ENCODE peak calls at places on chromosomes 4 and X, in five cellular contexts. P, E, Q, I and V are unnamed samples.

GRCh38 chrX:638482-639131 is 8.0 kb downstream of the SHOX start:
- DNase-seq in P (no peak), E (no peak), Q (no peak), I (no peak), V (no peak)

GRCh38 chr4:97664741-97665140 is 478.5 kb downstream of the STPG2 start:
- DNase-seq in P (no peak), E (no peak), Q (no peak), I (no peak), V (no peak)

GRCh38 chr4:100189820-100190642 is at the start of gene DDIT4L:
- DNase-seq in P (peak; percentile 19), E (no peak), Q (no peak), I (peak; percentile 21), V (no peak)

GRCh38 chr4:74933562-74934015 is 673 bp downstream of the PARM1 start:
- DNase-seq in P (no peak), E (no peak), Q (no peak), I (no peak), V (no peak)

GRCh38 chr4:148053298-148054003 is 321.6 kb downstream of the ARHGAP10 start:
- DNase-seq in P (no peak), E (no peak), Q (no peak), I (no peak), V (no peak)

GRCh38 chrX:67693928-67694327 is 150.1 kb downstream of the AR start:
- DNase-seq in P (no peak), E (no peak), Q (no peak), I (no peak), V (no peak)

GRCh38 chr4:99610605-99611172 is 36.1 kb downstream of the MTTP start:
- DNase-seq in P (no peak), E (no peak), Q (no peak), I (no peak), V (no peak)

GRCh38 chr4:99945718-99946345 is 586 bp downstream of the DNAJB14 start:
- DNase-seq in P (no peak), E (no peak), Q (peak; percentile 25), I (no peak), V (no peak)

GRCh38 chr4:169968999-169969398 is 57.2 kb downstream of the MFAP3L start:
- DNase-seq in P (peak; percentile 20), E (no peak), Q (no peak), I (no peak), V (peak; percentile 10)

GRCh38 chr4:30757357-30757756 is 37.2 kb downstream of the PCDH7 start:
- DNase-seq in P (no peak), E (peak; percentile 68), Q (peak; percentile 54), I (no peak), V (no peak)

GRCh38 chrX:39309721-39310152 is 508.5 kb downstream of the MID1IP1 start:
- DNase-seq in P (no peak), E (no peak), Q (peak; percentile 21), I (peak; percentile 66), V (no peak)

GRCh38 chr4:1410491-1411325 is 4.5 kb upstream of the NKX1-1 start:
- DNase-seq in P (no peak), E (no peak), Q (peak; percentile 36), I (peak; percentile 73), V (no peak)

GRCh38 chrX:144566592-144566991 is 680.7 kb upstream of the SPANXN1 start:
- DNase-seq in P (no peak), E (no peak), Q (no peak), I (no peak), V (no peak)

GRCh38 chr4:89125901-89126435 is 14.6 kb downstream of the TIGD2 start:
- DNase-seq in P (no peak), E (no peak), Q (no peak), I (no peak), V (no peak)

GRCh38 chr4:1777822-1778641 is 15.1 kb upstream of the FGFR3 start:
- DNase-seq in P (peak; percentile 75), E (no peak), Q (peak; percentile 41), I (no peak), V (no peak)

GRCh38 chr4:48343035-48343434 is 1.7 kb downstream of the SLAIN2 start:
- DNase-seq in P (no peak), E (no peak), Q (no peak), I (no peak), V (no peak)

GRCh38 chr4:142345909-142346308 is 500.2 kb downstream of the INPP4B start:
- DNase-seq in P (no peak), E (no peak), Q (no peak), I (no peak), V (no peak)

GRCh38 chr4:104334410-104334809 is 160.3 kb downstream of the CXXC4 start:
- DNase-seq in P (no peak), E (no peak), Q (no peak), I (no peak), V (no peak)

GRCh38 chr4:119189638-119190037 is 22.9 kb upstream of the USP53 start:
- DNase-seq in P (no peak), E (no peak), Q (no peak), I (no peak), V (no peak)

GRCh38 chr4:54548098-54548620 is 109.6 kb upstream of the KIT start:
- DNase-seq in P (no peak), E (no peak), Q (no peak), I (no peak), V (no peak)

GRCh38 chr4:19819737-19820136 is 432.0 kb upstream of the SLIT2 start:
- DNase-seq in P (no peak), E (no peak), Q (no peak), I (no peak), V (no peak)

GRCh38 chr4:5908836-5909235 is 15.9 kb upstream of the CRMP1 start:
- DNase-seq in P (no peak), E (no peak), Q (no peak), I (no peak), V (no peak)

GRCh38 chrX:39453847-39454645 is 643.7 kb downstream of the BCOR start:
- DNase-seq in P (no peak), E (no peak), Q (no peak), I (no peak), V (no peak)

GRCh38 chr4:128177376-128177959 is 110.1 kb downstream of the PGRMC2 start:
- DNase-seq in P (no peak), E (no peak), Q (peak; percentile 9), I (no peak), V (no peak)

GRCh38 chr4:68865178-68865638 is 49.4 kb downstream of the UGT2B10 start:
- DNase-seq in P (no peak), E (no peak), Q (no peak), I (no peak), V (no peak)

GRCh38 chr4:156347412-156348075 is 393.9 kb upstream of the CTSO start:
- DNase-seq in P (no peak), E (no peak), Q (no peak), I (no peak), V (no peak)

GRCh38 chr4:143225167-143225566 is 40.5 kb downstream of the USP38 start:
- DNase-seq in P (no peak), E (no peak), Q (no peak), I (no peak), V (no peak)

GRCh38 chr4:176191974-176192373 is 3.4 kb downstream of the SPATA4 start:
- DNase-seq in P (no peak), E (no peak), Q (peak; percentile 74), I (no peak), V (no peak)

GRCh38 chrX:136209016-136209738 is 42.0 kb downstream of the MAP7D3 start:
- DNase-seq in P (no peak), E (no peak), Q (peak; percentile 26), I (peak; percentile 58), V (no peak)

GRCh38 chrX:136214551-136214950 is 36.6 kb downstream of the MAP7D3 start:
- DNase-seq in P (peak; percentile 39), E (peak; percentile 37), Q (peak; percentile 68), I (no peak), V (no peak)

GRCh38 chr4:117654064-117654463 is 380.2 kb upstream of the NDST3 start:
- DNase-seq in P (no peak), E (no peak), Q (no peak), I (no peak), V (no peak)

GRCh38 chr4:153620352-153620751 is 63.7 kb upstream of the TLR2 start:
- DNase-seq in P (no peak), E (peak; percentile 16), Q (no peak), I (no peak), V (peak; percentile 20)

GRCh38 chrX:17459596-17459995 is 84.6 kb downstream of the NHS start:
- DNase-seq in P (no peak), E (no peak), Q (peak; percentile 42), I (no peak), V (no peak)

GRCh38 chrX:12002876-12003275 is 135.4 kb upstream of the FRMPD4 start:
- DNase-seq in P (no peak), E (no peak), Q (no peak), I (no peak), V (no peak)

GRCh38 chrX:39372126-39372525 is 570.9 kb downstream of the MID1IP1 start:
- DNase-seq in P (no peak), E (no peak), Q (no peak), I (no peak), V (no peak)

GRCh38 chr4:52588771-52589591 is 70.1 kb downstream of the USP46 start:
- DNase-seq in P (no peak), E (peak; percentile 66), Q (peak; percentile 75), I (peak; percentile 38), V (no peak)

GRCh38 chr4:1533501-1534064 is 127.3 kb upstream of the NKX1-1 start:
- DNase-seq in P (no peak), E (no peak), Q (no peak), I (no peak), V (no peak)

GRCh38 chr4:182616476-182616875 is 300.7 kb downstream of the DCTD start:
- DNase-seq in P (no peak), E (no peak), Q (no peak), I (no peak), V (no peak)

GRCh38 chr4:82431831-82432230 is 1.4 kb downstream of the ENOPH1 start:
- DNase-seq in P (no peak), E (no peak), Q (no peak), I (no peak), V (no peak)

GRCh38 chrX:41384041-41384705 is 50.2 kb downstream of the DDX3X start:
- DNase-seq in P (peak; percentile 12), E (peak; percentile 55), Q (peak; percentile 80), I (peak; percentile 75), V (peak; percentile 53)